ENCODE peak calls at places on chromosomes 5 and 9, in four cellular contexts. W is HCT116, O is PC-3, M is PC-9. V is an unnamed sample.

GRCh38 chr5:140324041-140324833 is 21.3 kb upstream of the PFDN1 start:
- DNase-seq in W (no peak), O (peak; percentile 54), M (no peak), V (no peak)

GRCh38 chr5:11596657-11597071 is 307.6 kb downstream of the CTNND2 start:
- DNase-seq in W (no peak), O (no peak), M (no peak), V (no peak)

GRCh38 chr9:93263334-93264229 is 79.6 kb downstream of the WNK2 start:
- DNase-seq in W (no peak), O (no peak), M (no peak), V (no peak)

GRCh38 chr5:169162407-169162806 is 138.5 kb downstream of the SLIT3 start:
- DNase-seq in W (no peak), O (peak; percentile 69), M (no peak), V (no peak)

GRCh38 chr9:99146574-99146973 is 41.7 kb downstream of the TGFBR1 start:
- DNase-seq in W (no peak), O (no peak), M (no peak), V (no peak)

GRCh38 chr5:59798862-59799667 is 94.5 kb downstream of the PDE4D start:
- DNase-seq in W (no peak), O (peak; percentile 83), M (peak; percentile 31), V (no peak)

GRCh38 chr5:55864606-55865541 is 13.7 kb downstream of the IL31RA start:
- DNase-seq in W (no peak), O (no peak), M (no peak), V (no peak)

GRCh38 chr9:107935931-107936330 is 446.4 kb upstream of the KLF4 start:
- DNase-seq in W (no peak), O (no peak), M (no peak), V (no peak)

GRCh38 chr9:125911861-125912260 is 164.7 kb downstream of the PBX3 start:
- DNase-seq in W (no peak), O (no peak), M (no peak), V (no peak)

GRCh38 chr5:106964102-106964501 is 706.6 kb downstream of the EFNA5 start:
- DNase-seq in W (no peak), O (peak; percentile 82), M (no peak), V (no peak)

GRCh38 chr9:115590016-115590415 is 472.1 kb upstream of the TNC start:
- DNase-seq in W (no peak), O (peak; percentile 79), M (peak; percentile 53), V (no peak)

GRCh38 chr5:40165789-40166728 is 513.7 kb upstream of the PTGER4 start:
- DNase-seq in W (no peak), O (peak; percentile 55), M (no peak), V (no peak)

GRCh38 chr5:179244051-179244450 is 101.2 kb downstream of the ADAMTS2 start:
- DNase-seq in W (no peak), O (no peak), M (no peak), V (no peak)

GRCh38 chr5:115637507-115637906 is 11.7 kb upstream of the TMED7 start:
- DNase-seq in W (no peak), O (no peak), M (no peak), V (no peak)

GRCh38 chr5:115629903-115630302 is 4.1 kb upstream of the TMED7 start:
- DNase-seq in W (no peak), O (no peak), M (no peak), V (no peak)

GRCh38 chr5:115636008-115636407 is 10.2 kb upstream of the TMED7 start:
- DNase-seq in W (no peak), O (no peak), M (no peak), V (no peak)

GRCh38 chr5:115639377-115639776 is 13.5 kb upstream of the TMED7 start:
- DNase-seq in W (no peak), O (no peak), M (no peak), V (no peak)

GRCh38 chr5:115634343-115635132 is 8.7 kb upstream of the TMED7 start:
- DNase-seq in W (peak; percentile 70), O (peak; percentile 85), M (peak; percentile 82), V (peak; percentile 96)
- H3K4me3 ChIP-seq in W (no peak overlapping the region), O (peak overlapping the region; percentile 39), M (peak overlapping the region; percentile 37), V (peak overlapping the region; percentile 58)

GRCh38 chr5:125043781-125044391 is 297.4 kb upstream of the ZNF608 start:
- DNase-seq in W (peak; percentile 6), O (peak; percentile 92), M (peak; percentile 11), V (no peak)
- H2AFZ ChIP-seq in W (peak overlapping the region; percentile 71), O (no peak overlapping the region), M (no peak overlapping the region), V (no peak overlapping the region)

DNA sequence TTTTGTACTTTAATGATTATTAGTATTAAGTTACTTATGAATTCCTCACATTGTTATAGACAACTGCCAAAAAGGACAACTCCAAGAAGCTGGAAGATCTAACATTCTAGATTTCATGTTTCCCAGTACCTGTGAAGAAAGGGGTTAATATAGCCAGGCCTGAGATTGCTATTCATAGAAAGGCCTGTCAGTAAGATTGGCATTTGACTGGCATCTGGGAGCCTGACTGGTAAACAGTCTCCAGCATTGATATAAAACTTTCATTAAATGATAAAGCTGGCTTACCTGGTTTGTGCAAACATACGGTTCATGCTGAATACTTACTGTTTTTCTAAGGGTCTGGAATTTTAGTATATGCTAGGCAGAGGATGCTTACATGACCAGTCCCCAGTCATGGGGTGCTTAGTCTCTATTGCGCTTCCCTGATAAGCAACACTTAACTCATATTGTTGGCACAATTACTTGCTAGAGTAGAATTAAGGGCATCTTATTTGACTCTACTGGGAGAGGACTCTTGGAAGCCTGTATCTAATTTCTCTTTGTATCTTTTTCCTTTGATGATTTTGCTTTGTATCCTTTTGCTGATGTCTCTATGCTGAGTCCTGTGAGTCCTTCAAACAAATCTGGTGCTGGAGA is 340.4 kb upstream of the SEMA6A start:
- DNase-seq in W (no peak), O (no peak), M (no peak), V (no peak)
- H3K9me2 ChIP-seq in W (no peaks in the 10 kb centered on the region), O (no peaks in the 10 kb centered on the region), M (no peaks in the 10 kb centered on the region), V (no peaks in the 10 kb centered on the region)

DNA sequence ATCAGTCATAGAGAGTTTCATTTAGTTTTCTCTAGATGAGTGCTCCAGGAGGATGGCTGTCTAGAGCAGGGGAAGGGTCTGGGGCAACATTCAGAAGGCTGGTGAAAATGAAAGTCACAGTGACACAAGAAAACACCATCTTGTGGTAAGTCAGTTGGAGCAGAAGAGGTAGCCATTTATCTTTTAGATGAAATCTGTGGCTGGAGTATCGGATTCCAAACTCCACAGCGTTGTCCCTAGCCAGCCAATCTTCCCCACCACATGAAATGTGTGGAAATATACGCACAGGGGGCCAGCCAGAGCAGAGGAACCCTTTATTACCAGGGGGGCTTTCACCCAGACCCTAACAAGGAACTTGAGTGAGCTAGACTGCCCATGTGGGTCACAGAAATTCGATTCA is 15.9 kb upstream of the TNFAIP8 start:
- DNase-seq in W (no peak), O (no peak), M (no peak), V (no peak)
- H3K4me3 ChIP-seq in W (no peak overlapping the region), O (no peak overlapping the region), M (no peak overlapping the region), V (peak overlapping the region; percentile 48)